ENCODE peak calls at places on chromosomes 4 and X, in four cellular contexts. W is K562, L is HepG2, B is GM12878. J is an unnamed sample.

GRCh38 chrX:7972586-7972985 is 45.4 kb upstream of the PNPLA4 start:
- DNase-seq in W (no peak), L (no peak), B (no peak), J (no peak)

GRCh38 chr4:155960522-155960921 is 6.9 kb upstream of the CTSO start:
- DNase-seq in B (no peak), L (no peak), W (no peak), J (no peak)

GRCh38 chrX:48579259-48579658 is 5.0 kb downstream of the RBM3 start:
- DNase-seq in W (no peak), L (no peak), B (no peak), J (no peak)

GRCh38 chr4:24053906-24054305 is 164.1 kb upstream of the PPARGC1A start:
- DNase-seq in W (no peak), B (no peak), L (no peak), J (no peak)

GRCh38 chr4:26032142-26032541 is 118.1 kb downstream of the SMIM20 start:
- DNase-seq in L (no peak), B (no peak), W (no peak), J (no peak)

GRCh38 chrX:111244238-111244750 is 26.0 kb downstream of the CAPN6 start:
- DNase-seq in W (peak), B (no peak), L (peak), J (peak)

GRCh38 chr4:4334798-4335520 is 44.9 kb downstream of the ZBTB49 start:
- DNase-seq in B (no peak), L (peak), W (peak), J (peak)

GRCh38 chr4:41613362-41613761 is 75.4 kb downstream of the LIMCH1 start:
- DNase-seq in B (no peak), L (no peak), W (no peak), J (no peak)

GRCh38 chr4:82044141-82044993 is 329.4 kb downstream of the HNRNPD start:
- DNase-seq in W (no peak), L (no peak), B (no peak), J (no peak)

GRCh38 chrX:119503484-119503861 is 35.2 kb downstream of the SLC25A5 start:
- DNase-seq in L (peak), B (no peak), W (no peak), J (no peak)

GRCh38 chrX:64580035-64580434 is 184.8 kb upstream of the MTMR8 start:
- DNase-seq in W (no peak), B (no peak), L (no peak), J (no peak)

GRCh38 chr4:87038837-87039715 is 104.3 kb downstream of the AFF1 start:
- DNase-seq in W (no peak), B (no peak), L (no peak), J (peak)

GRCh38 chr4:26256016-26256415 is 64.8 kb upstream of the RBPJ start:
- DNase-seq in B (no peak), L (no peak), W (no peak), J (no peak)

GRCh38 chr4:16642897-16643296 is 255.5 kb downstream of the LDB2 start:
- DNase-seq in L (peak), W (peak), B (no peak), J (no peak)

GRCh38 chr4:108788731-108789130 is 25.9 kb upstream of the ETNPPL start:
- DNase-seq in B (no peak), W (no peak), L (no peak), J (no peak)

GRCh38 chrX:107579956-107580355 is 48.4 kb upstream of the PRPS1 start:
- DNase-seq in W (no peak), B (no peak), L (no peak), J (no peak)

GRCh38 chr4:121108557-121108956 is 36.2 kb upstream of the NDNF start:
- DNase-seq in B (no peak), L (no peak), W (no peak), J (no peak)

GRCh38 chr4:41044165-41044564 is 170.2 kb downstream of the APBB2 start:
- DNase-seq in B (no peak), W (no peak), L (no peak), J (no peak)

GRCh38 chrX:150887906-150888465 is 10.5 kb downstream of the CD99L2 start:
- DNase-seq in W (no peak), B (no peak), L (no peak), J (no peak)

GRCh38 chrX:134162032-134162431 is 75.0 kb upstream of the CCDC160 start:
- DNase-seq in L (no peak), W (no peak), B (no peak), J (no peak)

GRCh38 chrX:20729421-20729820 is 462.7 kb upstream of the RPS6KA3 start:
- DNase-seq in L (no peak), W (no peak), B (no peak), J (no peak)

GRCh38 chrX:141652315-141652714 is 46.2 kb downstream of the SPANXD start:
- DNase-seq in B (no peak), L (no peak), W (no peak), J (no peak)

GRCh38 chr4:108119199-108119800 is 49.4 kb downstream of the LEF1 start:
- DNase-seq in L (no peak), W (no peak), B (no peak), J (no peak)

GRCh38 chrX:38940547-38940946 is 139.3 kb downstream of the MID1IP1 start:
- DNase-seq in L (no peak), W (no peak), B (no peak), J (no peak)

GRCh38 chr4:168496834-168497233 is at the start of gene PALLD:
- DNase-seq in W (no peak), B (no peak), L (no peak), J (no peak)

GRCh38 chrX:43741843-43742573 is 85.9 kb downstream of the MAOA start:
- DNase-seq in B (no peak), W (no peak), L (no peak), J (no peak)

GRCh38 chr4:158849681-158850080 is 80.9 kb downstream of the FNIP2 start:
- DNase-seq in L (no peak), W (no peak), B (no peak), J (no peak)

GRCh38 chr4:12723849-12724447 is 760.2 kb downstream of the RAB28 start:
- DNase-seq in L (no peak), B (no peak), W (no peak), J (no peak)

GRCh38 chr4:126794363-126794762 is 838.4 kb upstream of the INTU start:
- DNase-seq in L (no peak), W (no peak), B (no peak), J (no peak)

GRCh38 chr4:48944659-48945290 is 38.2 kb upstream of the OCIAD2 start:
- DNase-seq in L (peak), W (peak), B (no peak), J (no peak)

GRCh38 chr4:121112530-121112929 is 40.2 kb upstream of the NDNF start:
- DNase-seq in W (no peak), L (no peak), B (no peak), J (no peak)

GRCh38 chr4:42306221-42307109 is 90.8 kb upstream of the SHISA3 start:
- DNase-seq in B (no peak), W (no peak), L (no peak), J (no peak)

GRCh38 chr4:179719766-179720470 is 2277.7 kb upstream of the AGA start:
- DNase-seq in W (no peak), B (no peak), L (no peak), J (no peak)

GRCh38 chrX:134813697-134814096 is 155.4 kb upstream of the PLAC1 start:
- DNase-seq in L (no peak), W (no peak), B (no peak), J (no peak)

GRCh38 chrX:40006025-40007017 is 91.4 kb downstream of the BCOR start:
- DNase-seq in L (no peak), W (no peak), B (no peak), J (no peak)

GRCh38 chr4:148648599-148648998 is 206.4 kb upstream of the NR3C2 start:
- DNase-seq in W (no peak), B (no peak), L (no peak), J (no peak)

GRCh38 chr4:2433609-2434350 is 15.0 kb downstream of the CFAP99 start:
- DNase-seq in B (no peak), L (no peak), W (no peak), J (no peak)

GRCh38 chrX:39337461-39337860 is 536.2 kb downstream of the MID1IP1 start:
- DNase-seq in L (no peak), B (no peak), W (no peak), J (no peak)

GRCh38 chrX:31383991-31384390 is 312.1 kb upstream of the FTHL17 start:
- DNase-seq in B (no peak), W (no peak), L (no peak), J (no peak)

GRCh38 chrX:10216208-10216607 is 59.4 kb downstream of the CLCN4 start:
- DNase-seq in B (no peak), W (no peak), L (no peak), J (no peak)

GRCh38 chr4:36235306-36235705 is 9.0 kb downstream of the ARAP2 start:
- DNase-seq in L (no peak), W (no peak), B (no peak), J (no peak)
- TF ChIP-seq CHD4 in L (no peak), W (no peak), B (no peak), J (no peak)

DNA sequence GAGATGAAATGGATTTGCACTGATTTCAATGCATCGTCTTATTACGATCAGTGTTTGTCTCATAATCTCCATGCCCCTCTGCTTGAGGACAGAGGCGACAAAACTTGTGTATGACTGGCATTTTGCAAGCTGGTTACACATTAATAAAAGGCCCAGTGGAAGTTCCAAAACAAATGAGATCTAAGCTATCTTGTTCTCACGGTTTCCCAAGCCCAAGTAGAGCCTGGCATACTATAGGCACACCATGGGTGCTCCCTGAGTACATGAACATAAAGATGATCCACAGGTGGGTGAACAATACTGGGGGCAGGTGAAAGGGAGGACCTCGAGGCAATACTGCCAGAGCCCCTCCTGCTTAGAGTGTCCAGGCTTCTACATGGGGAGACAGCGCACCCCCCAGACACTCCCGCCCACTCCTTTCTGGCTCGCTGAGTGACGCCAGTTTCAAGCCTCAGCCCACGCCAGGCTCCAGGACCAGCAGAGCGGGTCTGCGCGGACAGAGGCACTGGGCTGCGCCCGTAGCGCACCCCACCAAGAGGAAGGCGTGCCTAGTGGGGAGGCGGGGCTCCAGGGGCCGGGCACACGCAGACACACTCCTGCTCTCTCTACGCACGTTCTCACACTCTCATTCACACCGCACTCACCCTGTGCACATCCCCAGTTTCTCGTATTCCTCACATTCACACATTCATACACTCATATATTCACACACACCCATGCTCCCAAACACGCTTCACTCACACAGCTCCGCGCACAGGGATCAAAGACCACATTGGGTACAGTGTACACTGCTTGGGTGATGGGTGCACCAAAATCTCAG is 8.9 kb upstream of the GSX2 start:
- DNase-seq in W (no peak), L (peak), B (no peak), J (peak)
- TF ChIP-seq CHD4 in W (no peak), L (no peak), B (no peak), J (no peak)

DNA sequence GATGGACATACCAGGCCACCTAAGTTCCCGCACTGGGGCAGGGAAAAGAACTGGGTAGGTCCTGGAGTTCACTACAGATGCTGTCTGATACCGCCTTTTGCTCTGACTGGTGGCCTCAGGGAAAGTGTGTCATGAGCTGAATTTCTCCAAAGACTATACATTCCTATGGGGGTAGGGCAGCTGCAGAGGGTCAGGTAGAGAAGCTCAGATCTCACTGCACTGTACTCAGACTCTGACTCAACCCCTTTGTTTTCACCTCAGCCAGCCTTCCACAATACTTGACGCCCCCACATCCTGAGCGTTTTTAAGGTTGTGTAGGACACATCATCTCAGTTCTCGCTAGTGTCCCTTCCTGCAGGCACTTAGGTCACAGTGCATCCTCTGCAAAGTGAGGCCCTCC is 7.8 kb downstream of the GATB start:
- DNase-seq in W (no peak), L (no peak), B (no peak), J (no peak)
- TF ChIP-seq CHD4 in W (no peak), L (no peak), B (no peak), J (no peak)

DNA sequence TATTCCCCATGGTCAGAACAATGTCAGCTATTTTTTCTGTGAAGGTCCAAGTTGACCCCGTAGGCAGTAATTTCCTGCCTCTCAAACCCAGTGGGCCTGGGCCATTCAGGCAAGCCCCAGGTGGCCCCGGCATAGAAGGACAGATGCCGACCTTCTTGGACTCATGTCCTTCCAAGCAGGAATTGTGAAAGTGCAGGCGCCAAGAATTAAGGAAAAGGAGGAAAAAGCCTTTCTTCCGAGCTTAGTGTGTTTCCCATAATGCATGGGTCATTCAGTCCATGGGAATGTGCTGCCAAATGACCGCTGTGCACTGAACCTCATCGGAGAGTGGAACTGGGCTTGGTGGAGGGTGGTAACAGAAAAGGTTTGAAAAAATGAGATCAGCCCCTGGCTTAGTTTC is 196.5 kb upstream of the HS3ST1 start:
- DNase-seq in L (no peak), W (no peak), B (no peak), J (no peak)
- TF ChIP-seq CHD4 in L (no peak), W (no peak), B (no peak), J (no peak)

GRCh38 chrX:54825716-54826428 is 18.3 kb downstream of the MAGED2 start:
- DNase-seq in W (no peak), B (no peak), L (no peak), J (peak)
- TF ChIP-seq CHD4 in W (no peak), B (no peak), L (no peak), J (no peak)

DNA sequence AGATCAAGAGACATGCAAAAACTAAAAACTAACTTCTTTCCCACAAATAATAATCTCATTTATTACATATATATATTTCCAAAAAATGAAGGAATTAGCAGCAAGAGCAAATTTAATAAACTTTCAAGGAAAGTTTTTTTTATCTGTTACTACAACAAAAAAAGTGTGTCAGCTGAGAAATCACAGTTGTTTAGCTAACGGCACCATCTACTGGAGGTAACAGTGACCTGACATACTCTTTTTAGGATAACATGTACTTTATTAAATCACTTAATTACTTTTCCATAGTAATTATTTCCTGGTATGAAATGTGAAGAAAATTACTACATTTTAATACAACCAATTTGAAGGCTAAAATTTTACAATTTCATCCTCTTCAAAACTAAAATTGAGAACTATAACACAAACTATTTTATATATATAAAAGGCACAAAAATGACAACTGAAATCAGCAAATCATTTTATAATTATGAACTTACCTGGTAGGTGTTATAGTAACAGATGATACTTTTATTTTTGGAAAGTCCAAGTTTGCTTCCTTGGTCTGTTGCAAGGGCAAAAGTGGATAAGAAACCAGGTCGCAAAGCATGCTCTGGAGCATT is 9.1 kb downstream of the LAMTOR3 start:
- DNase-seq in B (no peak), W (peak), L (peak), J (peak)
- TF ChIP-seq CHD4 in B (no peak), W (no peak), L (no peak), J (no peak)

DNA sequence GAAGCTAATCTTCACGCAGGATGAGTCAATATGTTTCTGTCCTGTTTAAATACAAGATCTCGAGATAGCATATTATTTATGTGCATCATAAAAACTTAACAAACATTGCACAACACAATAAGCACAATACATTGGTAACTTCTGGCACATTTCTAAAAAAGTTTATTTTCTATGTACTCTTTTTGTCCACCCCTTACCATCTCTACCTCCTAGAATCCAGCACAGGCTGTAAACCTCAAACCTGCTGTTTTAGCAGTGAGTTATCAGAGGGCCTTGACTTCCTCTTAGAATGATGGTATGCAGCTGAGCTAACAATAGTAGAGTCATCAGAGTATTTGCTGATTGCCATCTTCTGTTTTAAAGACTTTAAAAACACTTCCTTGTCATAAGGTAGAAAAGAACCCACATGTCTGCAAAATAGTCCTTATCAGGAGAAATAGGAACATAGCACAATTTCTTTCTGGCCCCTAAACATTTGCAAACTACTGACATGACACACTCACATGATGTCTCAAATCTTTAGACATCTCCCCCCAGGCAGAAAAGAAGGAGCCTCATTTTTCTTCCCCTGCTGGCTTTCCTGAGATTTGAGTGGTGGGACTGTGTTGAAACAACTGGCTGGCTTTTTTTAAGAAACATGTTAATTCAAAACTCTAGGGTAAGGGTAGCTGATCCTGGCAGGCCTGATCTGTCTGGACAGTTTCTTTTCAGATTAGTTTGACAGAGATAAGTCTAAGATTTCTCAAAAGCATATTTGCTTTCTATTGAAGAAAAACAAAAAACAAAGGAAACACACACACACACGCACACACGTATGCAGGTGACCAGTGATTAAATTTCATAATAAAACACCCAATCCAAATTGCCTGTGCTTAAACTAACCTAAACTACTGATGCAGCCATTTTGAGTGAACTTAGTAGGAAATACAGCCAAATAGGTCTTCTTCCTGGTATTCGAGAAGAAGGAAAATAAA is 10.3 kb upstream of the CCNG2 start:
- DNase-seq in W (no peak), B (no peak), L (no peak), J (no peak)
- TF ChIP-seq CHD4 in W (no peak), B (no peak), L (no peak), J (no peak)

DNA sequence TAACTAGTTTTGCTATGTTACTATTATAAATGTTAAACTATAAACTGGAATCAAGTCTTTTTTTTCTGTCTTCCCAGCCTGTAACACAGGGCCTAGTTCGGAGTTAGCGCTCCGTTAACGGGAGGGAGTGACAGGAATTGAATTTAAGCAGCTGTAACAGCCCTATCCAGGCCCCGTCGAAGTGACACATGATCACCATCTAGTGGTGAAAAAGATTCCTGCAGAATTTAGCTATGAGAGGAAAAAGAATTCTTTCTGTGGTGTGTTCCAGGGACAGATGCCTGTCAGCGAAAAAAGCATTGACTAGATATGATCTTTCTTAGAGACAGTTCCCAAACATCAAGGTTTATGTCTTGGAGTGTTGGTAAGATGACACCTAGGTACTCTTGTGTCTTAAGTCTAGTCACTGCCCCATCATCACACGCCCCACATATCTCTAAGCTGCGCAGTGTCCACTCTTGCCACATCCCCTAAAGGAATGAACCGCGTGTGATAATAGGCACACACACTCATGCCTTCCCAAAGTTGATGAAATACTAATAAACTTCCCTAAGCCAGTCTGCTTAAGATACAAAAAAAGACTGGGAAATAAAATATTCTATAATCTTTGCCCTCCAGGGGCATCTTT is 2.1 kb downstream of the GAB3 start:
- DNase-seq in B (no peak), L (peak), W (peak), J (peak)
- TF ChIP-seq CHD4 in B (no peak), L (no peak), W (no peak), J (no peak)